ENCODE peak calls at places on chromosomes 6 and 20, in four cellular contexts. One of them, this sample, is unnamed. For H3K4me1, the result is how much of the 10 kb centered on the place peaks cover.

GRCh38 chr20:51413753-51414323 is 128.7 kb downstream of the NFATC2 start:
- DNase-seq in GM12878: no peak
- DNase-seq in K562: no peak
- DNase-seq in HepG2: no peak
- DNase-seq in this sample: no peak

GRCh38 chr6:154852700-154853099 is 119.5 kb downstream of the SCAF8 start:
- DNase-seq in GM12878: no peak
- DNase-seq in HepG2: peak
- DNase-seq in K562: no peak
- DNase-seq in this sample: no peak

GRCh38 chr6:38897507-38897906 is 151.1 kb upstream of the GLP1R start:
- DNase-seq in K562: no peak
- DNase-seq in GM12878: no peak
- DNase-seq in HepG2: no peak
- DNase-seq in this sample: peak

GRCh38 chr6:98487612-98488011 is 346.8 kb upstream of the POU3F2 start:
- DNase-seq in GM12878: no peak
- DNase-seq in K562: no peak
- DNase-seq in HepG2: no peak
- DNase-seq in this sample: peak

GRCh38 chr20:59818911-59819310 is 114.5 kb downstream of the SYCP2 start:
- DNase-seq in GM12878: no peak
- DNase-seq in HepG2: no peak
- DNase-seq in K562: no peak
- DNase-seq in this sample: no peak

GRCh38 chr6:70735513-70735912 is 67.8 kb downstream of the SMAP1 start:
- DNase-seq in GM12878: no peak
- DNase-seq in K562: no peak
- DNase-seq in HepG2: no peak
- DNase-seq in this sample: no peak

GRCh38 chr20:20731945-20732296 is 19.5 kb upstream of the RALGAPA2 start:
- DNase-seq in GM12878: no peak
- DNase-seq in K562: no peak
- DNase-seq in HepG2: no peak
- DNase-seq in this sample: no peak

GRCh38 chr6:125248136-125248535 is 53.6 kb downstream of the HDDC2 start:
- DNase-seq in K562: no peak
- DNase-seq in HepG2: no peak
- DNase-seq in GM12878: no peak
- DNase-seq in this sample: no peak

GRCh38 chr6:63267046-63267445 is 52.7 kb downstream of the LGSN start:
- DNase-seq in HepG2: no peak
- DNase-seq in GM12878: no peak
- DNase-seq in K562: no peak
- DNase-seq in this sample: no peak

GRCh38 chr6:169787797-169788196 is 36.4 kb downstream of the ERMARD start:
- DNase-seq in GM12878: no peak
- DNase-seq in K562: no peak
- DNase-seq in HepG2: no peak
- DNase-seq in this sample: no peak

GRCh38 chr6:149696904-149697303 is 21.0 kb downstream of the LATS1 start:
- DNase-seq in K562: no peak
- DNase-seq in HepG2: no peak
- DNase-seq in GM12878: no peak
- DNase-seq in this sample: no peak

GRCh38 chr6:5866547-5867051 is 140.1 kb downstream of the NRN1 start:
- DNase-seq in K562: no peak
- DNase-seq in HepG2: peak
- DNase-seq in GM12878: no peak
- DNase-seq in this sample: no peak

GRCh38 chr6:41644297-41644879 is 6.1 kb downstream of the MDFI start:
- DNase-seq in HepG2: peak
- DNase-seq in K562: no peak
- DNase-seq in GM12878: no peak
- DNase-seq in this sample: peak

GRCh38 chr6:12782136-12782535 is 65.6 kb downstream of the PHACTR1 start:
- DNase-seq in K562: no peak
- DNase-seq in HepG2: no peak
- DNase-seq in GM12878: no peak
- DNase-seq in this sample: no peak

GRCh38 chr6:168599118-168599494 is 158.1 kb downstream of the SMOC2 start:
- DNase-seq in GM12878: no peak
- DNase-seq in HepG2: no peak
- DNase-seq in K562: no peak
- DNase-seq in this sample: no peak

GRCh38 chr6:55696041-55696440 is 117.0 kb upstream of the HMGCLL1 start:
- DNase-seq in HepG2: no peak
- DNase-seq in GM12878: no peak
- DNase-seq in K562: no peak
- DNase-seq in this sample: no peak

GRCh38 chr6:135331002-135331401 is 149.9 kb downstream of the MYB start:
- DNase-seq in GM12878: peak
- DNase-seq in K562: no peak
- DNase-seq in HepG2: no peak
- DNase-seq in this sample: no peak

GRCh38 chr20:5189917-5190316 is 63.1 kb downstream of the CDS2 start:
- DNase-seq in HepG2: no peak
- DNase-seq in GM12878: no peak
- DNase-seq in K562: no peak
- DNase-seq in this sample: no peak

GRCh38 chr6:135880066-135880972 is 28.8 kb downstream of the PDE7B start:
- DNase-seq in HepG2: no peak
- DNase-seq in GM12878: peak
- DNase-seq in K562: no peak
- DNase-seq in this sample: no peak

DNA sequence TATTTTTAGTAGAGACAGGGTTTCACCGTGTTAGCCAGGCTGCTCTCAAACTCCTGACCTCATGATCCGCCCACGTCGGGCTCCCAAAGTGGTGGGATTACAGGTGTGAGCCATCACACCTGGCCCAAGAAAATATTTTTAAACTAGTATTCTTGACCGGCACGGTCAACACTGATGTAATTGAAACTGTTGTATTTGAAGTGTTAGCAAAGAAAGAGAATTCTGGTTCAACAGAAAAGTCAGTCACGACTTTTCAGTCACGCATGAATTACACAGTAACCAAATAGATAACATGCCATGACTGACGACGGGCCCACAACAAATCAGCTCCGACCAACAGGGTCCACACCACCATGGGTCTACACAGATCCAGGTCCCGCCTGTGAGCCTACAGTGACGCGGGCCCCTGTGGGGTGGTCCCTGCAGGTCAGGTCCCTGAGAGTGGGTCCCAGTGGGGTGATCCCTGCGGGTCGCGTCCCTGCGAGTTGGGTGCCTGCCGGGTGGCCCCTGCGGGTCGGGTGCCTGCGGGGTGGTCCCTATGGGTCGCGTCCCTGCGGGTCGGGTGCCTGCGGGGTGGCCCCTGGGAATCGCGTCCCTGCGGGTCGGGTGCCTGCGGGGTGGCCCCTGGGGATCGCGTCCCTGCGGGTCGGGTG is 1.0 kb downstream of the GMEB2 start:
- DNase-seq in K562: peak
- DNase-seq in GM12878: no peak
- DNase-seq in HepG2: peak
- DNase-seq in this sample: peak
- TF ChIP-seq CREB1 in K562: no peak
- TF ChIP-seq CREB1 in GM12878: peak
- TF ChIP-seq CREB1 in HepG2: peak
- TF ChIP-seq CREB1 in this sample: no peak

GRCh38 chr20:25036331-25036936 is 21.5 kb downstream of the ACSS1 start:
- DNase-seq in K562: no peak
- DNase-seq in GM12878: no peak
- DNase-seq in HepG2: no peak
- DNase-seq in this sample: no peak

GRCh38 chr20:25038591-25039015 is 19.3 kb downstream of the ACSS1 start:
- DNase-seq in GM12878: no peak
- DNase-seq in K562: no peak
- DNase-seq in HepG2: no peak
- DNase-seq in this sample: no peak

GRCh38 chr20:25039697-25040437 is 18.1 kb downstream of the ACSS1 start:
- DNase-seq in GM12878: no peak
- DNase-seq in HepG2: no peak
- DNase-seq in K562: no peak
- DNase-seq in this sample: no peak

GRCh38 chr20:25037288-25038102 is 20.4 kb downstream of the ACSS1 start:
- DNase-seq in K562: no peak
- DNase-seq in HepG2: no peak
- DNase-seq in GM12878: no peak
- DNase-seq in this sample: no peak

GRCh38 chr20:25038103-25038410 is 19.9 kb downstream of the ACSS1 start:
- DNase-seq in K562: no peak
- DNase-seq in GM12878: no peak
- DNase-seq in HepG2: no peak
- DNase-seq in this sample: no peak
- H3K4me1 ChIP-seq in K562: under half
- H3K4me1 ChIP-seq in GM12878: under half
- H3K4me1 ChIP-seq in HepG2: under half
- H3K4me1 ChIP-seq in this sample: under half

DNA sequence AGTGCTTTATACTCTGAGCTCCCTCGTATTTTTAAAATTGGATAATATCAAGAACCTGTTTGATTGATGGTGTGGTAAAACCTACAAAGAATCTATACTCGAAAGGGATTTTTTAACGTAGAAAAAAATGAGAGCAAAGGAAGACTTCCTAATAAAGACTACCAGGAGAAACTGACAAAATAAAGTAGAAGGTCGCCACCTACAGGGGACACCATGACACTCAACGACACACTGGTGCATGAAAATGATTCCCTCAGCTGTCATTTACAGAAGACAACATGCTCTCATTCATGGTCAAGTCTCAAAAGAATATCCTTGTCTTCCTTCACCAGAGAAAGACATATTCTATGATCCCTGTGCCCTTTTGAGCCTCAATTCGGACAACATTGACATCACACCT is 10.1 kb upstream of the NHSL1 start:
- DNase-seq in GM12878: no peak
- DNase-seq in HepG2: peak
- DNase-seq in K562: peak
- DNase-seq in this sample: peak
- TF ChIP-seq JUNB in GM12878: no peak
- TF ChIP-seq JUNB in HepG2: no peak
- TF ChIP-seq JUNB in K562: no peak
- TF ChIP-seq JUNB in this sample: no peak

DNA sequence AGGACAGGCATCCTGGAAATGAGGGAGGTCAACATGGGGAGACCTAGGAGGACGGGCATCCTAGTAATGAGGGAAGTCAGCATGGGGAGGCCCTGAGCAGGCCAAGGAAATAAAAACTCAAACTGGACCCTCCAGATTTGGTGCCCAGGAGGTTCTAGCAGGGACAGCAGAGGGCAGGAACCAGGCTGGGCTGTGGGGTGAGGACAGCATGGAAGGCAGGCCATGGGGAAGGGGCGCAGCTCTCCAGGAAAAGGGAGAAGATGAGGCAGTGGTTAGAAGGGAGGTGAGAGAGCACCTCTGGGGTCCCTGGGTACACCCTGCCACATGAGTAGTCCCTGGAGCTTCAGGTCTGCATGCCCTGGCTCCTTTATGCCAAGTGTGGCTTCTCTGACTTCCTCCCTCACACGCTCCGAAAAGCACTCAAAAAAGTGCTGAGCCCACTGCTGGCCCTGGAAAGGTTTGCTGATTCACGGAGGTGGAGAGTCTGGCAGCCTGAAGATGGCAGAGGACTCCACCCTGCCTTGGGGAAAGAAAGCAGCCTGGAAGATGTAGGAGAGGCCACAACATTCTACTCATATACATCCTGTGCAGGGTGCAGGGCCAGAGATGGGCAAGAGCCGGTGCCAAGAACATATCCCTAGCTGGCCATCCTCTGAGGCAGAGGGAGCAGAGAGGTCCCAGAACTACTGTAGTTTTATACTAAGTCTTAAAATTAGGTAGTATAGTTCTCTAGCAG is 154.9 kb downstream of the MRPL14 start:
- DNase-seq in K562: peak
- DNase-seq in GM12878: no peak
- DNase-seq in HepG2: no peak
- DNase-seq in this sample: no peak
- TF ChIP-seq CREB1 in K562: no peak
- TF ChIP-seq CREB1 in GM12878: no peak
- TF ChIP-seq CREB1 in HepG2: no peak
- TF ChIP-seq CREB1 in this sample: no peak

GRCh38 chr6:35488517-35488862 is 8.4 kb downstream of the TEAD3 start:
- DNase-seq in K562: no peak
- DNase-seq in HepG2: no peak
- DNase-seq in GM12878: no peak
- DNase-seq in this sample: no peak
- H3K4me1 ChIP-seq in K562: half or more
- H3K4me1 ChIP-seq in HepG2: under half
- H3K4me1 ChIP-seq in GM12878: under half
- H3K4me1 ChIP-seq in this sample: half or more

DNA sequence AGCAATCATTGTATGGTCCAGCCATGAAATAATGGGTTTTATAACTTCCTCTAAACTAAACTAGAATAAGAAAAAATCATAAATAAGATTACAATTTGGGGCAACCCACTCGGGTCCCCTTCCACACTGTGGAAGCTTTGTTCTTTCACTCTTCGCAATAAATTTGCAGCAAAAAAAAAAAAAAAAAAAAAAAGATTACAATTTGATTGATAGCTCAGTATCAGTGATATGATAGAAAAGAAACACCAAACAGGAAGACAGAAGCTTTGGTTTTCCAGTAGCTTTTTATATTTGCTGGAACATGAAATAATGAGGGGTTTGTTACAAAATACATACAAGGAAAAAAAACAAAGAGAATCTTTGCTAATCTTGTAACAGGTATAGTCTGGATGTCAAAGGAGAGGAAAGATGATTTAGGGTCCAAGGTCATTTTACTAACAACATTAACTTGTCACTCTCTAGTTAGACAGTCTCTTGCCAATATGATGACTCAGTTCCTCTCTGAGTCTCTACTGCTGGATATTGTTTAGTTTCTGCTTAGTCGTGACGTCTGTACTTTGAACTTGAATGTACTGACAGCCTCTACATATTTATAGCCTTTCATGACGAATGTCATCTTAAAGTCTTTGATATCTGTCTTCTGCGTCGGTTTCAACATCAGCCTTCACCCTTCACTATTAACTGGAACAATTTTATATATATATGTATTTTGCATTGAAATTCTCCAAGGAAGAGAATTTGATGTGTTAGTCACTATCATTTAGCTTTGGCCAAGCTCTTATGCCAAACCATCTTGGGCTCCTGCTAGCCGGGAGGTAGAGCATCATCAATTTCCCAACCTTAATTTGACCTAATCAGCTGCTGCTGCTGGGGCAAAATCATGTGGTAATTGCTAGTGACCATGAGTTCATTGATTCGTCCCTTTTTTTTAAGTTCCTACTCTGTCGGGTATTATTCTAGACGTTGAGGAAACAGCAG is 213.1 kb upstream of the STXBP5 start:
- DNase-seq in HepG2: peak
- DNase-seq in K562: peak
- DNase-seq in GM12878: no peak
- DNase-seq in this sample: no peak
- TF ChIP-seq JUNB in HepG2: peak
- TF ChIP-seq JUNB in K562: no peak
- TF ChIP-seq JUNB in GM12878: no peak
- TF ChIP-seq JUNB in this sample: no peak

This sample was measured in GM23338.